ENCODE peak calls at places on chromosome 13, in six cellular contexts. Y, K, C, X, G and U are unnamed samples.

GRCh38 chr13:33017410-33017929 is 1.2 kb downstream of the KL start:
- DNase-seq in Y (peak), G (peak), C (no peak), X (no peak), K (peak), U (no peak)

GRCh38 chr13:110110783-110111182 is 196.2 kb downstream of the COL4A1 start:
- DNase-seq in Y (no peak), G (no peak), K (no peak), X (no peak), C (no peak), U (no peak)

GRCh38 chr13:79966502-79966901 is 374.4 kb downstream of the SPRY2 start:
- DNase-seq in Y (no peak), C (no peak), G (no peak), X (no peak), K (no peak), U (no peak)

GRCh38 chr13:33206425-33206824 is 79.1 kb downstream of the STARD13 start:
- DNase-seq in G (no peak), K (peak), X (no peak), Y (no peak), C (no peak), U (no peak)

GRCh38 chr13:62294210-62294609 is 878.6 kb upstream of the PCDH20 start:
- DNase-seq in Y (no peak), X (no peak), K (peak), C (no peak), G (no peak), U (no peak)

GRCh38 chr13:66501187-66501586 is 728.9 kb downstream of the PCDH9 start:
- DNase-seq in X (no peak), G (no peak), Y (no peak), C (no peak), K (peak), U (no peak)

GRCh38 chr13:75271851-75272250 is 210.1 kb downstream of the TBC1D4 start:
- DNase-seq in C (no peak), K (peak), G (no peak), Y (no peak), X (no peak), U (no peak)

GRCh38 chr13:37403776-37404497 is 194.6 kb downstream of the POSTN start:
- DNase-seq in Y (no peak), K (peak), C (no peak), G (no peak), X (no peak), U (no peak)

GRCh38 chr13:75621147-75621546 is 15.0 kb upstream of the LMO7 start:
- DNase-seq in G (no peak), K (peak), X (no peak), Y (no peak), C (no peak), U (no peak)

GRCh38 chr13:84479656-84480055 is 597.4 kb upstream of the SLITRK1 start:
- DNase-seq in C (no peak), Y (no peak), K (peak), X (no peak), G (no peak), U (no peak)

GRCh38 chr13:110552767-110553166 is 8.8 kb downstream of the RAB20 start:
- DNase-seq in Y (no peak), G (no peak), K (no peak), C (no peak), X (no peak), U (no peak)

GRCh38 chr13:61052175-61052574 is 363.5 kb downstream of the PCDH20 start:
- DNase-seq in X (no peak), K (no peak), G (no peak), Y (no peak), C (no peak), U (no peak)

GRCh38 chr13:65940720-65941119 is 1289.4 kb downstream of the PCDH9 start:
- DNase-seq in X (no peak), Y (no peak), G (no peak), C (no peak), K (no peak), U (no peak)

GRCh38 chr13:109787135-109787954 is 962 bp upstream of the IRS2 start:
- DNase-seq in C (peak), X (peak), K (peak), Y (peak), G (peak), U (peak)

GRCh38 chr13:25699600-25699999 is 327.8 kb downstream of the ATP8A2 start:
- DNase-seq in C (no peak), G (no peak), K (no peak), X (no peak), Y (no peak), U (no peak)

GRCh38 chr13:70324519-70324918 is 216.3 kb upstream of the KLHL1 start:
- DNase-seq in Y (no peak), K (no peak), C (no peak), G (no peak), X (no peak), U (no peak)

GRCh38 chr13:28603033-28603664 is 55.8 kb upstream of the POMP start:
- DNase-seq in C (no peak), Y (no peak), K (peak), X (no peak), G (no peak), U (no peak)

GRCh38 chr13:36030670-36031331 is 100.4 kb downstream of the DCLK1 start:
- DNase-seq in C (no peak), X (no peak), K (peak), G (no peak), Y (no peak), U (no peak)

GRCh38 chr13:42893346-42893745 is 98.7 kb downstream of the EPSTI1 start:
- DNase-seq in K (peak), C (no peak), X (no peak), G (no peak), Y (no peak), U (no peak)

GRCh38 chr13:26950968-26951367 is 190.4 kb upstream of the GPR12 start:
- DNase-seq in X (no peak), Y (no peak), C (no peak), G (peak), K (no peak), U (no peak)

GRCh38 chr13:26950546-26950945 is 190.0 kb upstream of the GPR12 start:
- DNase-seq in Y (no peak), G (peak), X (no peak), K (no peak), C (no peak), U (no peak)

GRCh38 chr13:26953273-26953672 is 192.7 kb upstream of the GPR12 start:
- DNase-seq in G (no peak), K (no peak), C (no peak), Y (no peak), X (no peak), U (no peak)

GRCh38 chr13:26952551-26953138 is 192.1 kb upstream of the GPR12 start:
- DNase-seq in G (peak), X (no peak), K (no peak), Y (no peak), C (no peak), U (no peak)

DNA sequence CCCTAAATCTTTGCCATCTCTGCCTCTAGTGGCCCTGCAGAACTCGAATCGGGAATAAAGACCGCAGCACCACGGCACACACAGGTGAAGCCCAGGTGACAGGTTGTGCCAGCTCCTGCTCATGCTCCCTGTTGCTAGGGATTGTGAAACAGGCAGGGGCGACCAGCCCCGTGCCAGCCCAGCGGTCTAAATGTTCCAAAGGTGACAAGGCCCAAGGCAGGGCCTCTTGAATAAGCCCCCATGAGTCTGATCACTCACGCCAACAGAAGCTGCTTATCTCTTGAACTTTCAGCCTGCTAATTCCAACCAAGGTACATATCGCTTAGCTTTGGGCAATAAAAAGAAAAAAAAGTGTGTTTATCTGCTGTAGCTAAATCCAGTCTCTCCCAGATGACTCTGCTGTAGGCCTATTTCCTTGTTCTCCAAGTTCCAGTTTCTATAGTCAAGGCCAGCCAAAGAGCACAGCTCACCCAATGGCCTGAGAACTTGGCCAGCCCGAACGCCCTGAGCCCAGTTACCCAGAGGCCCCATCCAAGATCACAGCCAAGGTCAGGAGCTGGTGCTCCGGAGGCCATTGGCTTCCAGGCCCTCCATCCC is 191.1 kb upstream of the GPR12 start:
- DNase-seq in X (no peak), Y (peak), G (peak), K (no peak), C (no peak), U (no peak)
- TF ChIP-seq POLR2A in X (no peak), Y (no peak), G (peak), K (no peak), C (no peak), U (no peak)

GRCh38 chr13:46211521-46212351 is at the start of gene LRRC63:
- DNase-seq in G (peak), K (no peak), C (peak), X (peak), Y (peak), U (peak)
- TF ChIP-seq POLR2A in G (peak), K (no peak), C (no peak), X (no peak), Y (peak), U (no peak)

GRCh38 chr13:71863249-71863648 is 3.8 kb downstream of the DACH1 start:
- DNase-seq in Y (no peak), G (no peak), K (no peak), C (no peak), X (no peak), U (no peak)

GRCh38 chr13:71864981-71865857 is 1.8 kb downstream of the DACH1 start:
- DNase-seq in Y (peak), C (no peak), K (no peak), G (peak), X (peak), U (no peak)

GRCh38 chr13:71865858-71866172 is 1.2 kb downstream of the DACH1 start:
- DNase-seq in X (peak), C (no peak), Y (peak), G (peak), K (no peak), U (no peak)

GRCh38 chr13:71866173-71867091 is 572 bp downstream of the DACH1 start:
- DNase-seq in Y (peak), G (peak), X (peak), C (no peak), K (no peak), U (no peak)

DNA sequence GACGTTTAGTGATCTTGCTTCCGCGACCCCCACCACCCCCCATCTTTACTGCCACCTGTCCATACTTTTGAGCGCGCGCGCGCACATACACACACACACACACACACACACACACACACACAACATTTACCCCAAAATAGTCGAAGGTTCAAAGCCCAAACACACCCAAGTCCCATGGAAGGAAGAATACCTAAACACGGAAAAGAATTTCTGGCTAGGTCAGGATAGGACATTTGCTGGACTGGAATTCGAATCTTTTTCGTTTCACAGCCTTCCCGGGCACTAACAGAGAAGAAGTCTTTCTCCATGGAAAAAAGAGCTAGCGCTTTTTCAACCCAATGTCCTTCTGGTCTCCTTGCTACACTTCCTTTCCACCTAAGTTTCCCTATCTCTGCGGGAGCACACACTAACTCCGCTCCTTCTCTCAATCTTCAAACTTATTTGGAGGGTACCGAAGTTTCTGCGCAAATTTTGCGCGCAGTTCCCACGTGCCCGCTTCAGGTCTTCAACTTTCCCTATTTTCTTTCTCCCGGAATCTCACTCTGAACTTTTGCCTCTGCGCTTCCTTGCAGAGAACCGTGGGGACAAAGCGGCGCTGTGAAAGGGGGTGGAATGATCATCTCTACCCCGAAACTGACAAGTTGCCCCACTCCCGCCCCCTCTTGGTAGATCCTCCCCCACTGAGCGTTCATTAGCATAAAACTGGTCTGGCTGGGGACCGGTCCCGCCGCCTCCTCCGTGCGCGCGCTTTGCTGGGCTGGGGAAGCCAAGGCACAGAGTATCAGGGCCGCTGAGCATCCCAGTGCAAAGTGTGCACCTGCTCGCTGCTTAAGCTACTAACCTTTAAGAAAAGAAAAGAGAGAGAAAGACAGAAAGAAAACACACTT is 2.7 kb downstream of the DACH1 start:
- DNase-seq in X (peak), C (peak), G (peak), K (no peak), Y (peak), U (no peak)
- TF ChIP-seq POLR2A in X (no peak), C (no peak), G (peak), K (no peak), Y (no peak), U (no peak)

DNA sequence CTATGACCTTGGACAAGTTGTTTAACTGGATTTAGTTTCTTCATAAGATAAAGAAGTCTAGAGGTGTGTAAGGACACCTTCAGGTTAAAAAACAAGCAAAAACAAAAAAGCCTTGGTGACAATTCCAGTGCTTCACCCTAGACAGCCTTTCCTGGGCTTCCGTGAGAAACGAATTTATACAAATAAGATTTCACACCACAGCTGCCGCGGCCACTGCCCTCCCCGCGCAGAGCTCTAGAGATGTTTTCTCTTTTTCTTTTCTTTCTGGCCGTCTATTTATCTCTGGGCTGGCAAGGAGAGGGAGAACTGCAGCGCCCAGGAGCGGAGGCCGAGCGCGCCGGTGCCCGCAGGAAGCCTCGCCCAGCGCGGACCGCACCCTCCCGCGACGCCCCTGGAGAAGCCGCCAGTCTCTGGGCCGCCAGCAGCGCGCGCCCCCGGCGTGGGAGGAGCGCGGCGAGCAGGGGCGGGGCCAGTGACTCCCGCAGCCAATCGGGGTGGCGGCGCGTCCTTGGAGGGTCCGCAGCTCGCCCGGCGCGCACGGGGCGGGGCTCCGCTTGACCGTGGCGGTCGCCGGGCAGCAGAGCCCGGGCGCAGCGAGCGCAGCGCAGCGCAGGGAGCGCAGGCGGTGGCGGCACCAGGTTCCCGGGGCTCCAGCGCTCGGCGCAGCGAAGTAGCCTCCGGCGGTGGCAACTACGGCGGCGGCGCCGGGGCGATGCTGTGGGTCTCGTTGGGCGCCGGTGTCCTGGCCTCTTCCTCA is 107.0 kb downstream of the RXFP2 start:
- DNase-seq in G (peak), Y (peak), C (peak), K (peak), X (peak), U (peak)
- TF ChIP-seq POLR2A in G (no peak), Y (no peak), C (no peak), K (no peak), X (no peak), U (no peak)

DNA sequence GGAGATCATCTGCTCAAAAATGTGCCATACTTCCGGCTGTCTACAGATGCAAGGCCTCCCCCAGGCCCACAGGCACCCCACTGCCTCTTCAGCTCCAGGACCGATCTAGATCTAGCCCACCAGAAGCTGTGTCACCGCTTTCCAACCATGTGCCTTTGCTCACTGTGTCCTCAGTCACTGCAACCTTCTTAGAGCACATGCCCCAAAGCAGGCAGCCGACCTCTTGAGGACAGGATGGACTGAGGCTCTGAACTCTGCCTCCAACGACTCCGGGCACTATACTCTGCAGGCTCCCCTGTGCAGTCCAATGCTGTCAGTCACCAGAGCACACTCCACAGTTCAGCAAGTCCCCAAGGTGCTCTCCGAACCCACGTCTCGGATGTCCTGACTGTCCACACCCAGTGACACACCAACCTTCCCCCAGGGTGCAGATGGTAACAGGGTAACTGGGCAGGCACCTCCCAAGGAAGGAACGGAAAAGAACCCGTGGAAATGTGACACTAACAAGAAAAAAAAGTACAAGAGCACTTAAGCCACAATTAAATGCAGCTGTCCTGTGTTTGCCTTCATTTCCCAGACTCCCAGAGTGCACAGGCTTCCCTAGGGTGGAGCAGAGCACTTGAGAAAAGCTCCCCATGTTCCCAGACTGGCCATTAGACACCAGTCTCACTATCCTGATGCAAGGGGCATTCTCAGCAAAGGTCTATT is 4.8 kb downstream of the STK24 start:
- DNase-seq in X (peak), K (peak), G (peak), C (no peak), Y (no peak), U (no peak)
- TF ChIP-seq POLR2A in X (no peak), K (no peak), G (peak), C (no peak), Y (no peak), U (no peak)

DNA sequence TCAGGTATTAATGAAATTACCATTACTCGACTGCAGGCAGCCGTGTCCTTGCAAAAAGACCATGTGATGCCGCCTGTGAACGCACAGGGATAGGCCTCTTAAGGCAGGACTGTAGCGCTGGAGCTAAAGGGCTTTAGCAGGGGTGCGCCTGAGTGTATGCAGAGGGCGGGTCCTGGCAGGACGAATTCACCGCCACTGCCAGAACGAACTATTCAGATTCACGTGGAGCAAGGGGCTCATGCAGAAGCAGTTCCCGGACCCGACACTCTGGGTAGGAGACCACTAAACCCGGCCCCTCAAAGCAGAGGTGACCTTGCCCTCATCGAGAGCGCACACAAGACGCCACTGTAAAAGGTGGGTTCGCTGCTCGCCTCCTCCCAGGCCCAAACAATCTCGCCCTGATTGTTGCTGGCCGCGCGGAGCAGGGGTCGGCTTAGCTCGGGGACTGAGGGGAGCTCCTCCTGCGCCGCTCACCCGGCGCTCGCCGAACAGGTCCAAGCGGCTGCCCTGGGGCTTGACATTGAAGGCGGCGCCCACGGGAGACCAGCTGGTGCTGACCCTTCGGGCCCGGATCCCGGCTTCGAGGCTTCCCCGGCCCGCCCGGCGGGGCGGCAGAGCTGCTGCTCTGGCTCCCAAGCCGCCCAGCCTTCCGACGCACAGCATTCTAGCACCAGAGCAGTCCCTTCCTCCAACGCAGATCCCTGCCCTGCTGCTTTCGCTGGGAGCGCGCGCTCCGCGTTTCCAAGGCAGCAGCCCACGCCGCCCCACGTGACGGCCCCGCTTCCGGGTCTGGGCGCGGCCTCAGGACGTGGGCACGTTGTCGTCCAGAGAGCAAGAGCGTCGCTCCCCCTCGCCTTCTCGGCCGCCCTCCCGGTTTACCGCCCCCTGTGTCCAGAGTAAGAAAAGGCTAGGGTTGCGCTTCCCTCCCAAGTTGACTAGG is at the start of gene MIPEP:
- DNase-seq in Y (peak), K (peak), G (peak), X (peak), C (peak), U (peak)
- TF ChIP-seq POLR2A in Y (peak), K (peak), G (peak), X (no peak), C (peak), U (peak)

GRCh38 chr13:50128406-50129048 is 113.3 kb downstream of the KCNRG start:
- DNase-seq in C (no peak), Y (no peak), K (no peak), G (no peak), X (no peak), U (no peak)
- TF ChIP-seq POLR2A in C (no peak), Y (no peak), K (no peak), G (no peak), X (no peak), U (no peak)